ENCODE peak calls at places on chromosomes 4 and X, in five cellular contexts. M, U, D, E and Y are unnamed samples.

GRCh38 chrX:71922697-71923096 is 12.1 kb downstream of the NHSL2 start:
- DNase-seq in M (no peak), U (peak; percentile 12), D (no peak), E (no peak), Y (no peak)

GRCh38 chrX:129678176-129678880 is 23.6 kb upstream of the APLN start:
- DNase-seq in M (peak; percentile 35), U (peak; percentile 54), D (peak; percentile 53), E (peak; percentile 52), Y (peak; percentile 13)

GRCh38 chr4:102868153-102868781 is 525 bp upstream of the CISD2 start:
- DNase-seq in M (no peak), U (no peak), D (peak; percentile 18), E (no peak), Y (no peak)

GRCh38 chr4:39030726-39031125 is 1.5 kb downstream of the TMEM156 start:
- DNase-seq in M (no peak), U (peak; percentile 36), D (no peak), E (no peak), Y (no peak)

GRCh38 chrX:38939067-38939466 is 137.8 kb downstream of the MID1IP1 start:
- DNase-seq in M (no peak), U (peak; percentile 85), D (no peak), E (no peak), Y (no peak)

GRCh38 chr4:53744446-53745160 is 153.3 kb upstream of the LNX1 start:
- DNase-seq in M (no peak), U (peak; percentile 19), D (no peak), E (no peak), Y (no peak)

GRCh38 chr4:127643791-127644190 is 11.0 kb downstream of the INTU start:
- DNase-seq in M (no peak), U (no peak), D (no peak), E (no peak), Y (no peak)

GRCh38 chr4:137212601-137213000 is 319.7 kb downstream of the PCDH18 start:
- DNase-seq in M (no peak), U (no peak), D (no peak), E (no peak), Y (no peak)

GRCh38 chr4:95693594-95693993 is 144.8 kb upstream of the UNC5C start:
- DNase-seq in M (no peak), U (no peak), D (no peak), E (no peak), Y (no peak)

GRCh38 chrX:46381630-46382029 is 163.6 kb downstream of the ZNF674 start:
- DNase-seq in M (no peak), U (peak; percentile 49), D (no peak), E (no peak), Y (peak; percentile 22)

GRCh38 chr4:142376204-142376603 is 469.9 kb downstream of the INPP4B start:
- DNase-seq in M (no peak), U (no peak), D (no peak), E (no peak), Y (no peak)

GRCh38 chr4:71262161-71262560 is 76.7 kb upstream of the SLC4A4 start:
- DNase-seq in M (no peak), U (no peak), D (no peak), E (no peak), Y (no peak)

GRCh38 chr4:114378306-114378903 is 220.2 kb upstream of the UGT8 start:
- DNase-seq in M (no peak), U (peak; percentile 78), D (no peak), E (no peak), Y (no peak)

GRCh38 chr4:139300431-139301142 is 718 bp upstream of the NAA15 start:
- DNase-seq in M (no peak), U (peak; percentile 77), D (no peak), E (peak; percentile 22), Y (no peak)

GRCh38 chrX:153400146-153401132 is 711 bp downstream of the PNMA6E start:
- DNase-seq in M (no peak), U (no peak), D (peak; percentile 47), E (peak; percentile 40), Y (peak; percentile 85)

GRCh38 chr4:173880897-173881296 is 350.9 kb upstream of the HAND2 start:
- DNase-seq in M (no peak), U (no peak), D (no peak), E (no peak), Y (no peak)

GRCh38 chrX:27728291-27728690 is 79.5 kb upstream of the MAGEB10 start:
- DNase-seq in M (no peak), U (peak; percentile 1), D (no peak), E (no peak), Y (no peak)

GRCh38 chrX:30301977-30302376 is 7.2 kb downstream of the NR0B1 start:
- DNase-seq in M (no peak), U (peak; percentile 64), D (no peak), E (no peak), Y (no peak)

GRCh38 chr4:74018771-74019170 is 19.7 kb downstream of the CXCL3 start:
- DNase-seq in M (no peak), U (no peak), D (no peak), E (no peak), Y (no peak)

GRCh38 chr4:159153669-159154068 is 50.8 kb downstream of the RAPGEF2 start:
- DNase-seq in M (no peak), U (no peak), D (no peak), E (no peak), Y (no peak)

GRCh38 chr4:22237155-22237751 is 278.6 kb downstream of the ADGRA3 start:
- DNase-seq in M (no peak), U (no peak), D (no peak), E (peak; percentile 39), Y (no peak)

GRCh38 chr4:26779674-26780073 is 81.0 kb upstream of the STIM2 start:
- DNase-seq in M (no peak), U (peak; percentile 61), D (no peak), E (no peak), Y (no peak)

GRCh38 chrX:40996886-40997530 is 88.2 kb upstream of the USP9X start:
- DNase-seq in M (no peak), U (peak; percentile 60), D (no peak), E (no peak), Y (peak; percentile 8)

GRCh38 chr4:176064539-176064938 is 1.1 kb upstream of the WDR17 start:
- DNase-seq in M (no peak), U (no peak), D (no peak), E (no peak), Y (no peak)

GRCh38 chrX:129779747-129780146 is at the start of gene SASH3:
- DNase-seq in M (peak; percentile 62), U (no peak), D (peak; percentile 40), E (peak; percentile 73), Y (peak; percentile 38)

GRCh38 chrX:146481735-146482134 is 327.8 kb upstream of the CXorf51B start:
- DNase-seq in M (no peak), U (no peak), D (no peak), E (no peak), Y (no peak)

GRCh38 chrX:129667412-129667811 is 12.7 kb upstream of the APLN start:
- DNase-seq in M (no peak), U (no peak), D (no peak), E (no peak), Y (no peak)

GRCh38 chr4:40627540-40627939 is 2.1 kb downstream of the RBM47 start:
- DNase-seq in M (no peak), U (no peak), D (no peak), E (no peak), Y (no peak)

GRCh38 chr4:137650051-137650450 is 117.8 kb upstream of the PCDH18 start:
- DNase-seq in M (no peak), U (no peak), D (no peak), E (no peak), Y (no peak)

GRCh38 chr4:164802301-164802700 is 48.4 kb downstream of the SMIM31 start:
- DNase-seq in M (no peak), U (no peak), D (no peak), E (no peak), Y (no peak)

GRCh38 chr4:117968606-117969005 is 65.7 kb upstream of the NDST3 start:
- DNase-seq in M (no peak), U (no peak), D (no peak), E (no peak), Y (no peak)
- TF ChIP-seq CTCF in M (no peak), U (no peak), D (no peak), E (no peak), Y (no peak)

GRCh38 chr4:87423313-87424031 is 1.1 kb downstream of the NUDT9 start:
- DNase-seq in M (no peak), U (peak; percentile 30), D (no peak), E (no peak), Y (no peak)
- TF ChIP-seq CTCF in M (no peak), U (no peak), D (no peak), E (no peak), Y (no peak)

DNA sequence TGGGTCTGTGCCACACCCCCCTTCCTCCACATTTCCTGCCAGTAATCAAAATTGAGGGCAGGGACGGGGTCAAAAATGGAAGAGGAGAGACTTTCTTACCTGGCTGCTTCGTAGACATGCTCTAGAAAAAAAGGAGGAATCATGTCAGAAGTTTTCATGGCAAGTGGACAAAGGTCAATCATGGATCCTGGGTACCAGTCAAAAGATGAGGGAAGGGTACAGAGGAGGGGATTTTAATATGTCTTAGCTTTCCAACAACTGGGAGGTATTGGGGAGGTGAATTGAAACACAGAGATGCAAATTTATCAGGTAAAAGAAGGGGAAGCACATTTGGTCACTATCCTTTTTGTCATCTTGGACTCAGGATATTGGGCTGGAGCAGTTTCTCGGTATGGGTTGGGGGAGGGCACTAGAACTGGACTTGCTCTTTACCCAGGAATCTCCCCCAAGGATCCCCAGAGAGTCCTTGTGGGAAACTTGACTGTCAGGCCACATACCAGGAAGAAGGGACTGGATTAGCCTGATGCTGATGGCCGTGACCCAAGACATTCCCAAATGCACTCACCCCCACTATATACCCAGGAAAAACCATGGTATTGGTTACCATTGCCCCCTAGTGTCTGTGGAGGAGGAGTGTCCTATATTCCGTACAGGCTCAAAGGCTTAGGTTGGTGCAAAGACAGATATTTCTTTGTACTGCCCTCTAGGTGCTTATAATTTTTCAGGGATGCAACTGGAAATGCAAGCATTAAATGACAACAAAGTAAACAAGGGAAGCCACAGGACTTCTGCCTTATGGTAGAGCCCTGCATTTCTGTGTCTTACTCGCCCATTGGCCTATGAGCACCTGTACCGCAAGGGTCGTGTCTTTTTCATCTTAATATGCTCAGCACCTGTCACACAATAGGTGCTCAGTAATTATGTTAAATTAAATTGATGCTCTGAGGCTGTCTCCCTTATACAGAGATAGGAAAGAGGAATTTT is 16.8 kb downstream of the VSIG4 start:
- DNase-seq in M (no peak), U (no peak), D (no peak), E (no peak), Y (no peak)
- TF ChIP-seq CTCF in M (no peak), U (no peak), D (no peak), E (no peak), Y (peak; percentile 6)

GRCh38 chr4:82360298-82361177 is 13.3 kb downstream of the HNRNPD start:
- DNase-seq in M (no peak), U (peak; percentile 30), D (no peak), E (no peak), Y (no peak)
- TF ChIP-seq CTCF in M (peak; percentile 50), U (peak; percentile 63), D (peak; percentile 63), E (peak; percentile 56), Y (peak; percentile 23)

GRCh38 chr4:34723606-34724005 is 1520.7 kb downstream of the ARAP2 start:
- DNase-seq in M (no peak), U (peak; percentile 63), D (no peak), E (no peak), Y (no peak)

GRCh38 chr4:34721835-34722234 is 1522.5 kb downstream of the ARAP2 start:
- DNase-seq in M (no peak), U (no peak), D (no peak), E (no peak), Y (no peak)

GRCh38 chr4:34720563-34720962 is 1523.8 kb downstream of the ARAP2 start:
- DNase-seq in M (no peak), U (peak; percentile 76), D (no peak), E (no peak), Y (peak; percentile 3)
- TF ChIP-seq CTCF in M (no peak), U (peak; percentile 27), D (peak; percentile 47), E (no peak), Y (peak; percentile 23)

GRCh38 chr4:47002593-47002992 is 9.2 kb upstream of the GABRA4 start:
- DNase-seq in M (no peak), U (peak; percentile 27), D (no peak), E (no peak), Y (no peak)
- TF ChIP-seq CTCF in M (no peak), U (no peak), D (no peak), E (no peak), Y (no peak)